ENCODE peak calls at places on chromosomes 3 and 15, in five cellular contexts. K is stimulated activated CD8-positive, alpha-beta memory T cell treated with anti-CD3 and anti-CD28 coated beads, Interleukin-4, amount 100 ng/mL, for 1 hour; C is activated naive CD8-positive, alpha-beta T cell treated with anti-CD3 and anti-CD28 coated beads, Interleukin-2, amount 50 U/mL, for 24 hours; P is EL; H is amygdala. L is an unnamed sample.

GRCh38 chr3:187256217-187256616 is 35.3 kb downstream of the MASP1 start:
- DNase-seq in K (no peak), C (no peak), P (no peak), H (no peak), L (no peak)

GRCh38 chr15:63832620-63833245 is 1.0 kb downstream of the HERC1 start:
- DNase-seq in K (no peak), C (no peak), P (no peak), H (peak; percentile 15), L (no peak)

GRCh38 chr3:147760998-147761397 is 351.8 kb downstream of the ZIC1 start:
- DNase-seq in K (no peak), C (no peak), P (no peak), H (no peak), L (no peak)

GRCh38 chr3:123276346-123276745 is 74.6 kb downstream of the SEC22A start:
- DNase-seq in K (no peak), C (no peak), P (no peak), H (peak; percentile 13), L (no peak)

GRCh38 chr15:85094685-85095084 is 113.0 kb downstream of the PDE8A start:
- DNase-seq in K (no peak), C (no peak), P (peak; percentile 60), H (no peak), L (no peak)

GRCh38 chr3:39149498-39150169 is 3.8 kb downstream of the CSRNP1 start:
- DNase-seq in K (no peak), C (no peak), P (no peak), H (no peak), L (no peak)

GRCh38 chr3:41961061-41961749 is 698 bp downstream of the ULK4 start:
- DNase-seq in K (peak; percentile 21), C (peak; percentile 55), P (peak; percentile 67), H (peak; percentile 20), L (peak; percentile 66)

GRCh38 chr15:91528811-91529210 is 324.7 kb upstream of the SLCO3A1 start:
- DNase-seq in K (no peak), C (no peak), P (no peak), H (no peak), L (no peak)

GRCh38 chr3:25663324-25664065 is 1.2 kb downstream of the TOP2B start:
- DNase-seq in K (no peak), C (no peak), P (peak; percentile 38), H (no peak), L (no peak)

GRCh38 chr15:93088200-93088980 is 621 bp downstream of the RGMA start:
- DNase-seq in K (no peak), C (peak; percentile 22), P (peak; percentile 15), H (no peak), L (no peak)

GRCh38 chr15:96402403-96402802 is 71.9 kb downstream of the NR2F2 start:
- DNase-seq in K (no peak), C (no peak), P (no peak), H (no peak), L (no peak)

GRCh38 chr3:60779637-60780036 is 471.6 kb downstream of the FHIT start:
- DNase-seq in K (no peak), C (no peak), P (no peak), H (no peak), L (no peak)

GRCh38 chr3:126546549-126547239 is 12.0 kb downstream of the C3orf22 start:
- DNase-seq in K (no peak), C (no peak), P (no peak), H (no peak), L (no peak)

GRCh38 chr15:75924576-75924975 is 20.9 kb downstream of the FBXO22 start:
- DNase-seq in K (no peak), C (no peak), P (no peak), H (no peak), L (no peak)

GRCh38 chr3:39101022-39101689 is 6.3 kb downstream of the GORASP1 start:
- DNase-seq in K (peak; percentile 16), C (peak; percentile 55), P (peak; percentile 46), H (no peak), L (peak; percentile 21)

GRCh38 chr3:37902674-37903073 is 41.0 kb downstream of the CTDSPL start:
- DNase-seq in K (no peak), C (no peak), P (no peak), H (no peak), L (no peak)

GRCh38 chr3:185405243-185405642 is 42.3 kb downstream of the MAP3K13 start:
- DNase-seq in K (no peak), C (no peak), P (no peak), H (no peak), L (no peak)

GRCh38 chr15:59247364-59247763 is 40.7 kb downstream of the LDHAL6B start:
- DNase-seq in K (peak; percentile 30), C (peak; percentile 55), P (peak; percentile 71), H (peak; percentile 46), L (peak; percentile 21)

GRCh38 chr15:82122754-82123400 is 77.1 kb upstream of the MEX3B start:
- DNase-seq in K (no peak), C (no peak), P (peak; percentile 98), H (no peak), L (no peak)

GRCh38 chr3:45365060-45365459 is 23.3 kb upstream of the LARS2 start:
- DNase-seq in K (no peak), C (no peak), P (peak; percentile 35), H (no peak), L (no peak)

GRCh38 chr3:148280623-148281242 is 417.0 kb upstream of the AGTR1 start:
- DNase-seq in K (no peak), C (no peak), P (no peak), H (no peak), L (no peak)

GRCh38 chr3:79378064-79378463 is 389.7 kb downstream of the ROBO1 start:
- DNase-seq in K (no peak), C (no peak), P (no peak), H (no peak), L (no peak)

GRCh38 chr15:85781099-85781498 is 13.6 kb downstream of the KLHL25 start:
- DNase-seq in K (no peak), C (no peak), P (no peak), H (no peak), L (no peak)

GRCh38 chr15:85597155-85597815 is 197.4 kb downstream of the KLHL25 start:
- DNase-seq in K (no peak), C (no peak), P (no peak), H (no peak), L (no peak)

GRCh38 chr15:92745845-92746271 is 90.3 kb upstream of the FAM174B start:
- DNase-seq in K (no peak), C (no peak), P (no peak), H (no peak), L (no peak)

GRCh38 chr3:157871838-157872497 is 234.3 kb downstream of the SHOX2 start:
- DNase-seq in K (no peak), C (no peak), P (no peak), H (no peak), L (no peak)

GRCh38 chr15:41914406-41914805 is 20.6 kb upstream of the SPTBN5 start:
- DNase-seq in K (no peak), C (no peak), P (no peak), H (no peak), L (no peak)

GRCh38 chr3:196227629-196228493 is 11.5 kb downstream of the SLC51A start:
- DNase-seq in K (no peak), C (no peak), P (peak; percentile 33), H (no peak), L (no peak)

GRCh38 chr3:29919551-29919950 is 638.7 kb downstream of the RBMS3 start:
- DNase-seq in K (no peak), C (no peak), P (no peak), H (no peak), L (no peak)

GRCh38 chr15:75198560-75199346 is 2.9 kb upstream of the C15orf39 start:
- DNase-seq in K (no peak), C (peak; percentile 22), P (peak; percentile 61), H (no peak), L (no peak)

GRCh38 chr15:89898628-89899302 is 5.0 kb upstream of the AP3S2 start:
- DNase-seq in K (no peak), C (peak; percentile 36), P (peak; percentile 44), H (peak; percentile 9), L (no peak)

GRCh38 chr15:86540840-86541467 is 461.3 kb downstream of the AGBL1 start:
- DNase-seq in K (no peak), C (no peak), P (no peak), H (no peak), L (no peak)

GRCh38 chr3:131728898-131729297 is 226.1 kb upstream of the MRPL3 start:
- DNase-seq in K (no peak), C (no peak), P (peak; percentile 39), H (no peak), L (no peak)

GRCh38 chr15:75646944-75647364 is 758 bp upstream of the SNX33 start:
- DNase-seq in K (no peak), C (no peak), P (no peak), H (no peak), L (no peak)

GRCh38 chr3:128083980-128084674 is 31.9 kb downstream of the SEC61A1 start:
- DNase-seq in K (no peak), C (no peak), P (no peak), H (no peak), L (no peak)

GRCh38 chr3:189555558-189555881 is 75.7 kb upstream of the TP63 start:
- DNase-seq in K (no peak), C (no peak), P (no peak), H (no peak), L (no peak)

GRCh38 chr3:140972833-140973232 is 31.2 kb downstream of the SLC25A36 start:
- DNase-seq in K (no peak), C (no peak), P (peak; percentile 11), H (no peak), L (no peak)

L was measured in stimulated activated naive CD4-positive, alpha-beta T cell treated with Interleukin-2 at 50 U/mL for 16 hours.